ENCODE peak calls at places on chromosomes 12 and 14, in eight cellular contexts. S is GM23248; W is brain microvascular endothelial cell; U is lower lobe of right lung; A is skeletal muscle cell; Q is foreskin fibroblast; L is activated CD4-positive, alpha-beta T cell treated with anti-CD3 and anti-CD28 coated beads, Interleukin-2, amount 50 U/mL, for 48 hours; B is hippocampal formation. T is an unnamed sample.

GRCh38 chr12:113098428-113099028 is 37.0 kb downstream of the RASAL1 start:
- DNase-seq in W (peak; percentile 71), A (peak; percentile 23), S (peak; percentile 94), U (peak; percentile 83), B (peak; percentile 64), L (peak; percentile 83), Q (peak; percentile 71), T (peak; percentile 88)

GRCh38 chr14:93132472-93133065 is 16.8 kb upstream of the ITPK1 start:
- DNase-seq in S (peak; percentile 37), B (peak; percentile 9), W (peak; percentile 54), U (no peak), Q (peak; percentile 41), L (no peak), A (no peak), T (peak; percentile 58)

GRCh38 chr14:61877050-61877390 is 114.8 kb downstream of the SNAPC1 start:
- DNase-seq in U (no peak), B (no peak), W (no peak), S (no peak), A (no peak), L (no peak), Q (no peak), T (no peak)

GRCh38 chr12:538731-539539 is 79.2 kb downstream of the B4GALNT3 start:
- DNase-seq in L (no peak), B (no peak), A (no peak), U (peak; percentile 78), W (peak; percentile 67), Q (peak; percentile 23), S (peak; percentile 73), T (peak; percentile 58)

GRCh38 chr12:48078901-48079300 is 27.0 kb downstream of the SENP1 start:
- DNase-seq in S (peak; percentile 81), U (no peak), W (peak; percentile 67), A (peak; percentile 25), L (no peak), B (no peak), Q (peak; percentile 67), T (peak; percentile 75)

GRCh38 chr14:93732524-93732923 is 55.8 kb downstream of the PRIMA1 start:
- DNase-seq in W (no peak), L (no peak), Q (no peak), A (no peak), B (no peak), U (no peak), S (no peak), T (no peak)

GRCh38 chr14:100880271-100881101 is 23.0 kb downstream of the RTL1 start:
- DNase-seq in W (no peak), Q (no peak), L (no peak), S (no peak), U (peak; percentile 31), B (no peak), A (no peak), T (no peak)

GRCh38 chr14:59627011-59627520 is 50.5 kb upstream of the CCDC175 start:
- DNase-seq in B (no peak), S (no peak), L (no peak), U (no peak), W (no peak), A (no peak), Q (no peak), T (no peak)

GRCh38 chr12:109883429-109883828 is 3.1 kb upstream of the GLTP start:
- DNase-seq in W (no peak), A (no peak), Q (no peak), L (no peak), U (no peak), S (no peak), B (no peak), T (no peak)

GRCh38 chr12:2098852-2099251 is 46.1 kb downstream of the CACNA1C start:
- DNase-seq in L (no peak), Q (no peak), U (no peak), S (no peak), W (no peak), B (no peak), A (no peak), T (no peak)

GRCh38 chr12:103854372-103854973 is 13.4 kb upstream of the NT5DC3 start:
- DNase-seq in L (no peak), A (no peak), Q (no peak), B (no peak), W (no peak), S (no peak), U (no peak), T (no peak)

GRCh38 chr12:57546438-57547365 is at the start of gene DCTN2:
- DNase-seq in Q (peak; percentile 97), A (peak; percentile 89), B (peak; percentile 98), W (peak; percentile 97), L (peak; percentile 94), S (peak; percentile 99), U (peak; percentile 96), T (peak; percentile 99)

GRCh38 chr14:20632831-20633771 is 8.4 kb downstream of the OR6S1 start:
- DNase-seq in U (no peak), A (no peak), B (peak; percentile 40), Q (peak; percentile 69), W (peak; percentile 85), S (peak; percentile 83), L (peak; percentile 64), T (peak; percentile 86)

GRCh38 chr12:9702239-9702638 is 30.7 kb downstream of the CLECL1 start:
- DNase-seq in Q (no peak), A (no peak), B (no peak), U (no peak), S (no peak), W (no peak), L (peak; percentile 35), T (no peak)

GRCh38 chr12:133217219-133217618 is 18.5 kb downstream of the ANHX start:
- DNase-seq in B (no peak), A (no peak), U (no peak), S (no peak), L (no peak), W (no peak), Q (no peak), T (no peak)

GRCh38 chr12:7145671-7146070 is 15.5 kb downstream of the CLSTN3 start:
- DNase-seq in A (no peak), B (no peak), L (no peak), Q (no peak), U (no peak), W (no peak), S (peak; percentile 29), T (peak; percentile 25)

T was measured in ELR.